ENCODE peak calls at places on chromosome 12, in five cellular contexts. Q is HepG2, T is K562, R is H1, B is GM12892. G is an unnamed sample.

GRCh38 chr12:6963016-6963731 is 7.3 kb downstream of the PHB2 start:
- DNase-seq in Q (no peak), T (no peak), R (peak), B (no peak), G (no peak)

GRCh38 chr12:65534105-65534841 is 255.8 kb downstream of the MSRB3 start:
- DNase-seq in Q (no peak), T (no peak), R (no peak), B (no peak), G (no peak)

GRCh38 chr12:56591961-56592360 is 38.2 kb downstream of the BAZ2A start:
- DNase-seq in Q (no peak), T (no peak), R (no peak), B (no peak), G (no peak)

GRCh38 chr12:4107436-4107878 is 166.1 kb upstream of the CCND2 start:
- DNase-seq in Q (peak), T (peak), R (peak), B (peak), G (peak)

GRCh38 chr12:6764011-6764828 is 1.9 kb upstream of the PTMS start:
- DNase-seq in Q (peak), T (peak), R (peak), B (peak), G (peak)

GRCh38 chr12:92769124-92769901 is 66.5 kb downstream of the PLEKHG7 start:
- DNase-seq in Q (no peak), T (no peak), R (no peak), B (peak), G (peak)

GRCh38 chr12:26691234-26691970 is 141.6 kb downstream of the ITPR2 start:
- DNase-seq in Q (peak), T (peak), R (no peak), B (no peak), G (no peak)

GRCh38 chr12:92466391-92467305 is 236.1 kb upstream of the PLEKHG7 start:
- DNase-seq in Q (no peak), T (no peak), R (peak), B (no peak), G (no peak)

GRCh38 chr12:64160718-64161060 is 61.4 kb downstream of the KICS2 start:
- DNase-seq in Q (no peak), T (no peak), R (no peak), B (no peak), G (no peak)

GRCh38 chr12:6122211-6122610 is 2.3 kb downstream of the VWF start:
- DNase-seq in Q (no peak), T (no peak), R (no peak), B (no peak), G (no peak)

GRCh38 chr12:122527478-122527944 is 462 bp downstream of the KNTC1 start:
- DNase-seq in Q (no peak), T (peak), R (no peak), B (no peak), G (no peak)

GRCh38 chr12:77837876-77838291 is 7.2 kb downstream of the NAV3 start:
- DNase-seq in Q (no peak), T (no peak), R (no peak), B (no peak), G (no peak)

GRCh38 chr12:55720894-55721444 is 776 bp downstream of the RDH5 start:
- DNase-seq in Q (peak), T (no peak), R (no peak), B (no peak), G (no peak)

GRCh38 chr12:104190151-104190550 is 25.4 kb upstream of the TXNRD1 start:
- DNase-seq in Q (no peak), T (no peak), R (no peak), B (no peak), G (no peak)

GRCh38 chr12:109683316-109683715 is 30.3 kb upstream of the FAM222A start:
- DNase-seq in Q (no peak), T (no peak), R (no peak), B (no peak), G (no peak)

GRCh38 chr12:24795699-24796385 is 153.1 kb downstream of the BCAT1 start:
- DNase-seq in Q (no peak), T (no peak), R (no peak), B (no peak), G (no peak)

GRCh38 chr12:106415134-106415533 is 57.6 kb downstream of the POLR3B start:
- DNase-seq in Q (no peak), T (no peak), R (no peak), B (no peak), G (no peak)

GRCh38 chr12:13033266-13033875 is 10.8 kb upstream of the FAM234B start:
- DNase-seq in Q (no peak), T (no peak), R (no peak), B (no peak), G (no peak)

GRCh38 chr12:102748704-102749103 is 168.3 kb downstream of the PAH start:
- DNase-seq in Q (no peak), T (no peak), R (no peak), B (no peak), G (no peak)

GRCh38 chr12:113369391-113369790 is 11.0 kb downstream of the PLBD2 start:
- DNase-seq in Q (no peak), T (no peak), R (no peak), B (no peak), G (no peak)

GRCh38 chr12:74021937-74022336 is 515.7 kb upstream of the ATXN7L3B start:
- DNase-seq in Q (peak), T (peak), R (peak), B (no peak), G (no peak)

GRCh38 chr12:22032732-22033131 is 13.3 kb upstream of the CMAS start:
- DNase-seq in Q (no peak), T (no peak), R (no peak), B (no peak), G (no peak)

GRCh38 chr12:24222968-24223367 is 273.5 kb upstream of the SOX5 start:
- DNase-seq in Q (no peak), T (no peak), R (no peak), B (no peak), G (no peak)

GRCh38 chr12:94047781-94048567 is 100.4 kb upstream of the PLXNC1 start:
- DNase-seq in Q (no peak), T (no peak), R (no peak), B (no peak), G (no peak)

GRCh38 chr12:89346741-89347324 is 5.5 kb downstream of the DUSP6 start:
- DNase-seq in Q (peak), T (no peak), R (no peak), B (no peak), G (no peak)

GRCh38 chr12:130521375-130522124 is 183.9 kb downstream of the PIWIL1 start:
- DNase-seq in Q (no peak), T (no peak), R (no peak), B (no peak), G (no peak)

GRCh38 chr12:132955094-132955932 is 793 bp downstream of the ZNF605 start:
- DNase-seq in Q (peak), T (peak), R (peak), B (no peak), G (no peak)

GRCh38 chr12:51382173-51382572 is 9.0 kb downstream of the GALNT6 start:
- DNase-seq in Q (no peak), T (no peak), R (no peak), B (no peak), G (no peak)

GRCh38 chr12:81245918-81246611 is 168.2 kb downstream of the ACSS3 start:
- DNase-seq in Q (no peak), T (no peak), R (peak), B (no peak), G (no peak)

GRCh38 chr12:3142386-3142785 is 65.2 kb downstream of the TSPAN9 start:
- DNase-seq in Q (no peak), T (no peak), R (no peak), B (no peak), G (no peak)

GRCh38 chr12:44525806-44526654 is 350.1 kb downstream of the NELL2 start:
- DNase-seq in Q (peak), T (no peak), R (no peak), B (no peak), G (no peak)

GRCh38 chr12:75813066-75813465 is 218.5 kb downstream of the PHLDA1 start:
- DNase-seq in Q (no peak), T (no peak), R (no peak), B (no peak), G (peak)

GRCh38 chr12:52800259-52800917 is 4.5 kb upstream of the KRT3 start:
- DNase-seq in Q (no peak), T (no peak), R (no peak), B (no peak), G (no peak)

GRCh38 chr12:13436182-13436581 is 239.7 kb downstream of the EMP1 start:
- DNase-seq in Q (no peak), T (no peak), R (no peak), B (no peak), G (no peak)

GRCh38 chr12:94942663-94943062 is 60.8 kb downstream of the NDUFA12 start:
- DNase-seq in Q (no peak), T (no peak), R (no peak), B (no peak), G (no peak)

GRCh38 chr12:101969-102878 is 35.7 kb downstream of the IQSEC3 start:
- DNase-seq in Q (no peak), T (peak), R (peak), B (no peak), G (no peak)

GRCh38 chr12:32036477-32037263 is 70.0 kb upstream of the BICD1 start:
- DNase-seq in Q (no peak), T (no peak), R (no peak), B (no peak), G (no peak)

GRCh38 chr12:32039917-32040575 is 66.6 kb upstream of the BICD1 start:
- DNase-seq in Q (no peak), T (peak), R (no peak), B (no peak), G (no peak)

GRCh38 chr12:32043928-32044549 is 62.6 kb upstream of the BICD1 start:
- DNase-seq in Q (no peak), T (no peak), R (no peak), B (no peak), G (no peak)

GRCh38 chr12:32034045-32034444 is 72.6 kb upstream of the BICD1 start:
- DNase-seq in Q (no peak), T (no peak), R (no peak), B (no peak), G (no peak)

DNA sequence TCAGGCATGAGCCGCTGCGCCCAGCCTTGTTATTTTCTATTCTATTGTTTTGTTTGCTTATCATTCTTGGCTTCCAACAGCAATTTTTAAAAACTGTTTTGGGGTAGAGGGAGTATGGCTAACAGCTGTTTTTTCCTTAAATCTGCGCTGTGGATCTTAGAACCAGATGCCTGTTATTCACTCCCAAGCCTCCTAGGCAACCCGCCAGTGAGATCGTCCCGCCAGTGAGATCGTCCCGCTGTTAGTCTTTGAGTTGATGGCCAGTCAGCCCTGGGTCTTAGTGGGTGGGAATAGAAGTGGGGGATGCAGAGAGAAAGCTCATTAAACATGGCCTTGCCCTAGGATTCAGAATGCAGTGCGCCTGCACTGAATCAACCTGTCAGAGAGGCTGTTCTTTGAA is 67.3 kb upstream of the BICD1 start:
- DNase-seq in Q (no peak), T (peak), R (no peak), B (no peak), G (no peak)
- TF ChIP-seq TAF1 in Q (no peak), T (no peak), R (no peak), B (no peak), G (no peak)

DNA sequence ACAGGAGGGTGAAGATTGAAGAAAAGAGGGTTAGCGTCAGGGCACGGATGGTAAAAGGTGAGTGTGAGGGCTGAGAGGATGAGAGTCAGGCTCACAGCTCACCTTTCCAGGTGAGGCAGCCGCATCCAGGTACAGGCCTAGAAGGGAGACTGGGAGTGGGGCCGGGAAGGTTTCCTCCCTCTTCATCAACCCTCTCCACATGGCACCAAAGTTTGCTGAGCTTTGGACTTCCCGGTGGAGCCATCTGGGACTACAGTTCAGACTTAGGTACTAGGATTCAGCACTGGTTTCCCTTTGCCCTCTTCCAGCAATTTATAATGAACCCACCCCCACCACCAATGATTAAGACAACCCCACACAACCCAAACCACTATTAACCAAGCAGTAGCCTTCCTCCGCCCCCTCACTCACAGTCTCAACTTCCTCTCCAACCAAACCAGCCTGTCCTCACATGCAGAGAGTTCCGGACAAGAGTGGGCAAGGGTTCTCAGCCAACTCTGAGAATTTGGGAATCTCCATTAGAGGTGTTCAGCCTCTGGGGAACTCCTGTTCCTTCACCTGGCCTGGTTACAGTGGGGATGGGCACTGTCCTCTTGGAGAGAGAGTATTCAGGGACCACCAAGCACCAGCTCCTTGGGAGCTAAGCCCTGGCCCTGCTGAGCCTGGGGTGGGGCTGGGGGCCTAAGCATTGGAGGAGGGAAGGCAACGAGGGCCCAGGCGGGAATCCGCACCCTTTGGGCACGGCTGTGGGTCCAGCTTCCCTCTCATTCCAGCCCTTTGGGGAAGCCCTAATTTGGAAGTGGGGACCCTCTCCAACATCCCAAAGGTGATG is 2.3 kb upstream of the HOXC4 start:
- DNase-seq in Q (no peak), T (no peak), R (no peak), B (no peak), G (no peak)
- TF ChIP-seq POLR2AphosphoS5 in Q (no peak), T (no peak), R (no peak), B (no peak), G (no peak)

GRCh38 chr12:116136340-116136739 is 141.2 kb downstream of the MED13L start:
- DNase-seq in Q (no peak), T (no peak), R (no peak), B (no peak), G (no peak)
- TF ChIP-seq TAF1 in Q (no peak), T (no peak), R (no peak), B (no peak), G (no peak)

GRCh38 chr12:124760548-124760947 is 103.1 kb downstream of the SCARB1 start:
- DNase-seq in Q (no peak), T (no peak), R (no peak), B (no peak), G (no peak)

GRCh38 chr12:124761056-124761455 is 102.6 kb downstream of the SCARB1 start:
- DNase-seq in Q (no peak), T (no peak), R (no peak), B (no peak), G (no peak)

GRCh38 chr12:124762384-124762783 is 101.3 kb downstream of the SCARB1 start:
- DNase-seq in Q (no peak), T (no peak), R (no peak), B (no peak), G (no peak)

GRCh38 chr12:124762791-124763593 is 100.7 kb downstream of the SCARB1 start:
- DNase-seq in Q (no peak), T (no peak), R (no peak), B (no peak), G (no peak)

DNA sequence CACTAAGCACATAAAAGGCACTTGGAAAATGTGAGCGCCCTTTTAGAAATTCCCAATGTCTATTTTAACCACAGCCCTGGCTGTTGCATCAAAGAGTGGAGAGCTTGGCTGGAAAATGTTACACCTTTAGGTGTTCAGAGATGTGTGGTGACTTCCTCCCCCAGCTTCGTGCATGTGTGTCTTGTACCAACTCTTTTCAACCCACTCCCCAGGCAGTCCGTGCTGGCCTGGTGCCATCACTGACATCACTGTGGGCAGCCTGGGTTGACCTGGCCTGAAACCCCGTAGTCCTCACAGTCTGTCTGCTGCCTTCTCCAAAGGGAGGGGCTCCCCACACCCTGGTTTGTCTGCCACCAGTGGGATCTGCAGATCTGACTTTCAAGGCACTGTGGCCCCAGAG is 101.8 kb downstream of the SCARB1 start:
- DNase-seq in Q (no peak), T (no peak), R (no peak), B (no peak), G (no peak)
- TF ChIP-seq POLR2AphosphoS5 in Q (no peak), T (no peak), R (no peak), B (no peak), G (no peak)

GRCh38 chr12:71551529-71551928 is 111.9 kb downstream of the LGR5 start:
- DNase-seq in Q (no peak), T (no peak), R (no peak), B (no peak), G (no peak)
- TF ChIP-seq TAF1 in Q (no peak), T (no peak), R (no peak), B (no peak), G (no peak)